ENCODE peak calls at places on chromosome 18, in seven cellular contexts. One of them, this sample, is unnamed.

GRCh38 chr18:56574827-56575226 is 63.6 kb downstream of the TXNL1 start:
- DNase-seq in posterior vena cava: no peak
- DNase-seq in Calu3: no peak
- DNase-seq in fibroblast of villous mesenchyme: peak
- DNase-seq in activated CD4-positive, alpha-beta T cell treated with anti-CD3 and anti-CD28 coated beads, Interleukin-2, amount 10 ng/mL, durations not matched to agents 7 days and 5 days: no peak
- DNase-seq in stimulated activated CD4-positive, alpha-beta T cell treated with anti-CD3 and anti-CD28 coated beads, Interleukin-4, amount 100 ng/mL, for 1 hour: no peak
- DNase-seq in amniotic stem cell: no peak
- DNase-seq in this sample: no peak

GRCh38 chr18:41391616-41392610 is 563.1 kb upstream of the PIK3C3 start:
- DNase-seq in posterior vena cava: no peak
- DNase-seq in Calu3: peak
- DNase-seq in fibroblast of villous mesenchyme: peak
- DNase-seq in activated CD4-positive, alpha-beta T cell treated with anti-CD3 and anti-CD28 coated beads, Interleukin-2, amount 10 ng/mL, durations not matched to agents 7 days and 5 days: no peak
- DNase-seq in stimulated activated CD4-positive, alpha-beta T cell treated with anti-CD3 and anti-CD28 coated beads, Interleukin-4, amount 100 ng/mL, for 1 hour: no peak
- DNase-seq in amniotic stem cell: peak
- DNase-seq in this sample: peak

GRCh38 chr18:13276530-13277520 is 58.3 kb downstream of the LDLRAD4 start:
- DNase-seq in posterior vena cava: peak
- DNase-seq in Calu3: no peak
- DNase-seq in fibroblast of villous mesenchyme: no peak
- DNase-seq in activated CD4-positive, alpha-beta T cell treated with anti-CD3 and anti-CD28 coated beads, Interleukin-2, amount 10 ng/mL, durations not matched to agents 7 days and 5 days: no peak
- DNase-seq in stimulated activated CD4-positive, alpha-beta T cell treated with anti-CD3 and anti-CD28 coated beads, Interleukin-4, amount 100 ng/mL, for 1 hour: no peak
- DNase-seq in amniotic stem cell: no peak
- DNase-seq in this sample: no peak

GRCh38 chr18:9721893-9722515 is 13.9 kb downstream of the RAB31 start:
- DNase-seq in posterior vena cava: no peak
- DNase-seq in Calu3: no peak
- DNase-seq in fibroblast of villous mesenchyme: no peak
- DNase-seq in activated CD4-positive, alpha-beta T cell treated with anti-CD3 and anti-CD28 coated beads, Interleukin-2, amount 10 ng/mL, durations not matched to agents 7 days and 5 days: no peak
- DNase-seq in stimulated activated CD4-positive, alpha-beta T cell treated with anti-CD3 and anti-CD28 coated beads, Interleukin-4, amount 100 ng/mL, for 1 hour: no peak
- DNase-seq in amniotic stem cell: no peak
- DNase-seq in this sample: no peak

GRCh38 chr18:80200171-80200931 is 47.0 kb downstream of the PARD6G start:
- DNase-seq in posterior vena cava: no peak
- DNase-seq in Calu3: no peak
- DNase-seq in fibroblast of villous mesenchyme: peak
- DNase-seq in activated CD4-positive, alpha-beta T cell treated with anti-CD3 and anti-CD28 coated beads, Interleukin-2, amount 10 ng/mL, durations not matched to agents 7 days and 5 days: no peak
- DNase-seq in stimulated activated CD4-positive, alpha-beta T cell treated with anti-CD3 and anti-CD28 coated beads, Interleukin-4, amount 100 ng/mL, for 1 hour: no peak
- DNase-seq in amniotic stem cell: no peak
- DNase-seq in this sample: no peak

GRCh38 chr18:48573632-48574293 is 34.9 kb downstream of the CTIF start:
- DNase-seq in posterior vena cava: no peak
- DNase-seq in Calu3: no peak
- DNase-seq in fibroblast of villous mesenchyme: no peak
- DNase-seq in activated CD4-positive, alpha-beta T cell treated with anti-CD3 and anti-CD28 coated beads, Interleukin-2, amount 10 ng/mL, durations not matched to agents 7 days and 5 days: no peak
- DNase-seq in stimulated activated CD4-positive, alpha-beta T cell treated with anti-CD3 and anti-CD28 coated beads, Interleukin-4, amount 100 ng/mL, for 1 hour: no peak
- DNase-seq in amniotic stem cell: no peak
- DNase-seq in this sample: no peak

GRCh38 chr18:70693196-70693595 is 404.4 kb downstream of the SOCS6 start:
- DNase-seq in posterior vena cava: no peak
- DNase-seq in Calu3: no peak
- DNase-seq in fibroblast of villous mesenchyme: no peak
- DNase-seq in activated CD4-positive, alpha-beta T cell treated with anti-CD3 and anti-CD28 coated beads, Interleukin-2, amount 10 ng/mL, durations not matched to agents 7 days and 5 days: no peak
- DNase-seq in stimulated activated CD4-positive, alpha-beta T cell treated with anti-CD3 and anti-CD28 coated beads, Interleukin-4, amount 100 ng/mL, for 1 hour: no peak
- DNase-seq in amniotic stem cell: no peak
- DNase-seq in this sample: no peak

GRCh38 chr18:8662574-8663255 is 42.6 kb upstream of the MTCL1 start:
- DNase-seq in posterior vena cava: no peak
- DNase-seq in Calu3: no peak
- DNase-seq in fibroblast of villous mesenchyme: no peak
- DNase-seq in activated CD4-positive, alpha-beta T cell treated with anti-CD3 and anti-CD28 coated beads, Interleukin-2, amount 10 ng/mL, durations not matched to agents 7 days and 5 days: no peak
- DNase-seq in stimulated activated CD4-positive, alpha-beta T cell treated with anti-CD3 and anti-CD28 coated beads, Interleukin-4, amount 100 ng/mL, for 1 hour: no peak
- DNase-seq in amniotic stem cell: no peak
- DNase-seq in this sample: no peak

GRCh38 chr18:58080516-58080915 is 36.5 kb downstream of the NEDD4L start:
- DNase-seq in posterior vena cava: no peak
- DNase-seq in Calu3: no peak
- DNase-seq in fibroblast of villous mesenchyme: no peak
- DNase-seq in activated CD4-positive, alpha-beta T cell treated with anti-CD3 and anti-CD28 coated beads, Interleukin-2, amount 10 ng/mL, durations not matched to agents 7 days and 5 days: no peak
- DNase-seq in stimulated activated CD4-positive, alpha-beta T cell treated with anti-CD3 and anti-CD28 coated beads, Interleukin-4, amount 100 ng/mL, for 1 hour: no peak
- DNase-seq in amniotic stem cell: no peak
- DNase-seq in this sample: no peak

GRCh38 chr18:32351014-32351413 is 119.7 kb downstream of the GAREM1 start:
- DNase-seq in posterior vena cava: no peak
- DNase-seq in Calu3: no peak
- DNase-seq in fibroblast of villous mesenchyme: peak
- DNase-seq in activated CD4-positive, alpha-beta T cell treated with anti-CD3 and anti-CD28 coated beads, Interleukin-2, amount 10 ng/mL, durations not matched to agents 7 days and 5 days: no peak
- DNase-seq in stimulated activated CD4-positive, alpha-beta T cell treated with anti-CD3 and anti-CD28 coated beads, Interleukin-4, amount 100 ng/mL, for 1 hour: no peak
- DNase-seq in amniotic stem cell: no peak
- DNase-seq in this sample: no peak

GRCh38 chr18:62200121-62200914 is 13.3 kb downstream of the RELCH start:
- DNase-seq in posterior vena cava: no peak
- DNase-seq in Calu3: no peak
- DNase-seq in fibroblast of villous mesenchyme: no peak
- DNase-seq in activated CD4-positive, alpha-beta T cell treated with anti-CD3 and anti-CD28 coated beads, Interleukin-2, amount 10 ng/mL, durations not matched to agents 7 days and 5 days: no peak
- DNase-seq in stimulated activated CD4-positive, alpha-beta T cell treated with anti-CD3 and anti-CD28 coated beads, Interleukin-4, amount 100 ng/mL, for 1 hour: no peak
- DNase-seq in amniotic stem cell: no peak
- DNase-seq in this sample: no peak

GRCh38 chr18:22228930-22229329 is 59.5 kb downstream of the GATA6 start:
- DNase-seq in posterior vena cava: no peak
- DNase-seq in Calu3: no peak
- DNase-seq in fibroblast of villous mesenchyme: no peak
- DNase-seq in activated CD4-positive, alpha-beta T cell treated with anti-CD3 and anti-CD28 coated beads, Interleukin-2, amount 10 ng/mL, durations not matched to agents 7 days and 5 days: no peak
- DNase-seq in stimulated activated CD4-positive, alpha-beta T cell treated with anti-CD3 and anti-CD28 coated beads, Interleukin-4, amount 100 ng/mL, for 1 hour: no peak
- DNase-seq in amniotic stem cell: no peak
- DNase-seq in this sample: no peak

This sample was measured in smooth muscle cell of the brain vasculature.